ENCODE peak calls at places on chromosome 11, in four cellular contexts. One of them, this sample, is unnamed. For H3K4me1 and H3K27me3, the result is how much of the 10 kb centered on the place peaks cover.

GRCh38 chr11:843818-844692 is 1.4 kb downstream of the TSPAN4 start:
- DNase-seq in ovary: peak
- DNase-seq in upper lobe of right lung: peak
- DNase-seq in heart right ventricle: peak
- DNase-seq in this sample: no peak

GRCh38 chr11:62552931-62553838 is 6.6 kb upstream of the AHNAK start:
- DNase-seq in upper lobe of right lung: peak
- DNase-seq in heart right ventricle: peak
- DNase-seq in ovary: peak
- DNase-seq in this sample: no peak

GRCh38 chr11:1388763-1389102 is 1.0 kb upstream of the BRSK2 start:
- DNase-seq in ovary: no peak
- DNase-seq in heart right ventricle: no peak
- DNase-seq in upper lobe of right lung: no peak
- DNase-seq in this sample: no peak

GRCh38 chr11:75135021-75135650 is 15.8 kb upstream of the SLCO2B1 start:
- DNase-seq in heart right ventricle: no peak
- DNase-seq in ovary: no peak
- DNase-seq in upper lobe of right lung: no peak
- DNase-seq in this sample: no peak

GRCh38 chr11:34266090-34266912 is 91.5 kb downstream of the ABTB2 start:
- DNase-seq in ovary: peak
- DNase-seq in upper lobe of right lung: no peak
- DNase-seq in heart right ventricle: peak
- DNase-seq in this sample: no peak

GRCh38 chr11:36316049-36316448 is 20.0 kb downstream of the PRR5L start:
- DNase-seq in upper lobe of right lung: no peak
- DNase-seq in heart right ventricle: no peak
- DNase-seq in ovary: no peak
- DNase-seq in this sample: no peak

GRCh38 chr11:20163778-20164133 is 3.5 kb upstream of the DBX1 start:
- DNase-seq in upper lobe of right lung: no peak
- DNase-seq in ovary: no peak
- DNase-seq in heart right ventricle: no peak
- DNase-seq in this sample: no peak

GRCh38 chr11:104033561-104033960 is 2.9 kb upstream of the DDI1 start:
- DNase-seq in upper lobe of right lung: no peak
- DNase-seq in heart right ventricle: no peak
- DNase-seq in ovary: no peak
- DNase-seq in this sample: no peak

GRCh38 chr11:5737672-5738071 is 1.4 kb downstream of the OR56B1 start:
- DNase-seq in upper lobe of right lung: no peak
- DNase-seq in ovary: no peak
- DNase-seq in heart right ventricle: no peak
- DNase-seq in this sample: no peak

GRCh38 chr11:87454246-87454645 is 416.5 kb downstream of the TMEM135 start:
- DNase-seq in ovary: no peak
- DNase-seq in heart right ventricle: no peak
- DNase-seq in upper lobe of right lung: no peak
- DNase-seq in this sample: no peak

GRCh38 chr11:1297011-1297575 is 12.3 kb downstream of the TOLLIP start:
- DNase-seq in heart right ventricle: no peak
- DNase-seq in ovary: no peak
- DNase-seq in upper lobe of right lung: peak
- DNase-seq in this sample: no peak

GRCh38 chr11:70322653-70323052 is 52.2 kb downstream of the PPFIA1 start:
- DNase-seq in upper lobe of right lung: no peak
- DNase-seq in heart right ventricle: no peak
- DNase-seq in ovary: no peak
- DNase-seq in this sample: no peak

GRCh38 chr11:57964660-57965059 is 59.0 kb upstream of the OR9Q1 start:
- DNase-seq in ovary: no peak
- DNase-seq in upper lobe of right lung: no peak
- DNase-seq in heart right ventricle: no peak
- DNase-seq in this sample: no peak

GRCh38 chr11:111565111-111565720 is 24.7 kb downstream of the LAYN start:
- DNase-seq in heart right ventricle: peak
- DNase-seq in upper lobe of right lung: no peak
- DNase-seq in ovary: peak
- DNase-seq in this sample: peak

GRCh38 chr11:93921695-93922468 is 71.5 kb upstream of the VSTM5 start:
- DNase-seq in ovary: no peak
- DNase-seq in upper lobe of right lung: no peak
- DNase-seq in heart right ventricle: peak
- DNase-seq in this sample: peak

GRCh38 chr11:31757245-31757835 is 53.8 kb downstream of the PAX6 start:
- DNase-seq in ovary: no peak
- DNase-seq in heart right ventricle: no peak
- DNase-seq in upper lobe of right lung: no peak
- DNase-seq in this sample: no peak

GRCh38 chr11:6096417-6096816 is 11.1 kb upstream of the OR56B4 start:
- DNase-seq in heart right ventricle: peak
- DNase-seq in upper lobe of right lung: no peak
- DNase-seq in ovary: no peak
- DNase-seq in this sample: no peak

GRCh38 chr11:112769170-112769569 is 192.1 kb upstream of the NCAM1 start:
- DNase-seq in upper lobe of right lung: no peak
- DNase-seq in heart right ventricle: no peak
- DNase-seq in ovary: no peak
- DNase-seq in this sample: no peak

GRCh38 chr11:114678125-114679036 is at the start of gene NXPE2:
- DNase-seq in ovary: no peak
- DNase-seq in upper lobe of right lung: no peak
- DNase-seq in heart right ventricle: no peak
- DNase-seq in this sample: no peak

GRCh38 chr11:44421090-44421675 is 111.2 kb upstream of the ALX4 start:
- DNase-seq in ovary: no peak
- DNase-seq in upper lobe of right lung: no peak
- DNase-seq in heart right ventricle: no peak
- DNase-seq in this sample: no peak

GRCh38 chr11:44003736-44004451 is 43.9 kb upstream of the ACCSL start:
- DNase-seq in ovary: no peak
- DNase-seq in upper lobe of right lung: no peak
- DNase-seq in heart right ventricle: no peak
- DNase-seq in this sample: no peak

GRCh38 chr11:66880484-66881211 is 23.8 kb downstream of the LRFN4 start:
- DNase-seq in ovary: no peak
- DNase-seq in upper lobe of right lung: no peak
- DNase-seq in heart right ventricle: no peak
- DNase-seq in this sample: peak

GRCh38 chr11:134196756-134197155 is 27.0 kb downstream of the NCAPD3 start:
- DNase-seq in ovary: no peak
- DNase-seq in heart right ventricle: no peak
- DNase-seq in upper lobe of right lung: no peak
- DNase-seq in this sample: no peak

GRCh38 chr11:118209037-118209436 is 15.8 kb downstream of the JAML start:
- DNase-seq in heart right ventricle: no peak
- DNase-seq in ovary: no peak
- DNase-seq in upper lobe of right lung: no peak
- DNase-seq in this sample: no peak

GRCh38 chr11:60905551-60906113 is 753 bp downstream of the PRPF19 start:
- DNase-seq in upper lobe of right lung: no peak
- DNase-seq in heart right ventricle: no peak
- DNase-seq in ovary: no peak
- DNase-seq in this sample: no peak

GRCh38 chr11:112776834-112777793 is 184.1 kb upstream of the NCAM1 start:
- DNase-seq in ovary: no peak
- DNase-seq in heart right ventricle: no peak
- DNase-seq in upper lobe of right lung: no peak
- DNase-seq in this sample: no peak

GRCh38 chr11:96021901-96022650 is 98.2 kb upstream of the MTMR2 start:
- DNase-seq in ovary: no peak
- DNase-seq in heart right ventricle: no peak
- DNase-seq in upper lobe of right lung: no peak
- DNase-seq in this sample: no peak

GRCh38 chr11:95505927-95506426 is 275.0 kb upstream of the SESN3 start:
- DNase-seq in upper lobe of right lung: no peak
- DNase-seq in ovary: no peak
- DNase-seq in heart right ventricle: no peak
- DNase-seq in this sample: no peak

GRCh38 chr11:29452131-29452530 is 564.7 kb downstream of the KCNA4 start:
- DNase-seq in ovary: no peak
- DNase-seq in upper lobe of right lung: no peak
- DNase-seq in heart right ventricle: no peak
- DNase-seq in this sample: no peak

DNA sequence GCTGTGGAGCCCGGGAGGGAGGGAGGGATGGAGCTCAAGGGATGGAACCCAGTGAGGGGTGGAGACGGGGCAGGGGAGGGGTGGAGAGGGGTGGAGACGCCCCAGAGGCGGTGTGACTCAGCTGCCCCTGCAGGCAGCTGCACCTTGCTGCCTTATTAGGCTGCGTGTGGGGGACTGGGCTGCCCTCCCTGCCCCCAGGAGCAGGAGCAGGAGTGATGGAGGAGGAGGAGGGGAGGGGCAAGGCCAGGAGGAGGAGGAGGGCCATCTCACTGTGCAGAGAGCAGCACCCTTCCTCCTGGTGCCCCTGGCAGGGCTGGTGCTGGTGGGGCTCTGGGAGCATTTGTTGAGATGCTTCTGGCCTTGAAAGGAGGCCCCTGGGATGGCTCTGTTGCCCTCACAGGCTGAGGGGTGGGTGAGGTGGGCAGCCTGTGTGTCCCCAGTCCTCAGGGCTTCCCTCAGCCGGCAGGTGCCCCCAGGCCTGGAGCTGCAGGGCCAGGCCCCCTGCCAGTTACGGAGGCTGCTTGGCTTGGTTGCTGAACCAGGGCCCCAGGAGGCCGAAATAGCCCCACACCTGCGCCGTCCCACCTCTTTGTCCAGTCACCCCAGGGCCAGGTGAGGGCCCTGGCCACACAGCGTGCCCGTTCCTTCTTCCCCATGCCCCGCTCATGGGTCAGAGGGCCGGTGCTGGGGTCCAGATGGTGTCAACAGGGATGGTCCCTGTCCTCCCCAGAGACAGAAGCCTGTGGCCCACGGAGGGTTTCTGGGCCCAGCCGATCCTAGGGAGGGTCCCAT is 9.5 kb upstream of the TSSC4 start:
- DNase-seq in ovary: peak
- DNase-seq in upper lobe of right lung: no peak
- DNase-seq in heart right ventricle: no peak
- DNase-seq in this sample: peak
- H3K4me1 ChIP-seq in ovary: under half
- H3K4me1 ChIP-seq in upper lobe of right lung: under half
- H3K4me1 ChIP-seq in heart right ventricle: under half
- H3K4me1 ChIP-seq in this sample: under half

GRCh38 chr11:121961228-121961860 is 154.7 kb downstream of the BLID start:
- DNase-seq in upper lobe of right lung: no peak
- DNase-seq in ovary: no peak
- DNase-seq in heart right ventricle: no peak
- DNase-seq in this sample: no peak

GRCh38 chr11:121964591-121964990 is 151.4 kb downstream of the BLID start:
- DNase-seq in ovary: no peak
- DNase-seq in upper lobe of right lung: no peak
- DNase-seq in heart right ventricle: no peak
- DNase-seq in this sample: peak

GRCh38 chr11:121965330-121965729 is 150.7 kb downstream of the BLID start:
- DNase-seq in heart right ventricle: no peak
- DNase-seq in ovary: peak
- DNase-seq in upper lobe of right lung: no peak
- DNase-seq in this sample: no peak

GRCh38 chr11:121968638-121969037 is 147.4 kb downstream of the BLID start:
- DNase-seq in upper lobe of right lung: no peak
- DNase-seq in heart right ventricle: no peak
- DNase-seq in ovary: no peak
- DNase-seq in this sample: no peak

DNA sequence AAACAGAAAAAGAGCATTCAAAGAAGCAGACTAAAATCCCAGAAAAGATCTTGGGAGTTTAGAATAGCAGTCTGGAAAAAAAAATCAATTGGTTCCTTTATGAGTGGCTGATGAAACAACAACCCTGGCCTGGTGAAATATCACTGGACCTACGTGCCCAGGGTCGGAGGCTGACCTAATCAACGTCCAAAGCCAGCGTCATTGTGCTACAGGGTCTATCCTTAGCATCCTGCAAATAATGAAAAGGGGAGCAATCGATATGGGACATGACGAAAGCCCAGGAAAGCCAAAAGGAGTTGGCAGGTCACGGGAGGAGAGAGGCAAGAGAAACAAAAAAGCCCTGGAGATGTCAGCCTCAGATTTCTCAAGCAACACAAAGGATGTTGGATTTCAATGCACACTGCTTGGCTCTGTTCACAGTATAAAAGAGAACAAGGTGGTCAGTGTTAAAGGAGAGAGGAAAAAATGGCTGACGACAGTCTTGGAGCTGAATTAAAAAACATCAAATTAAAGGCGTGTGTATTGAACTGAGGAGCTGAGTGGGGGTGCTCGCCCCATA is 148.8 kb downstream of the BLID start:
- DNase-seq in ovary: no peak
- DNase-seq in upper lobe of right lung: no peak
- DNase-seq in heart right ventricle: no peak
- DNase-seq in this sample: no peak
- H3K4me3 ChIP-seq in ovary: no peak
- H3K4me3 ChIP-seq in upper lobe of right lung: no peak
- H3K4me3 ChIP-seq in heart right ventricle: no peak
- H3K4me3 ChIP-seq in this sample: no peak

GRCh38 chr11:17163296-17163695 is 44.5 kb downstream of the PIK3C2A start:
- DNase-seq in heart right ventricle: no peak
- DNase-seq in upper lobe of right lung: no peak
- DNase-seq in ovary: no peak
- DNase-seq in this sample: no peak
- H3K27me3 ChIP-seq in heart right ventricle: under half
- H3K27me3 ChIP-seq in upper lobe of right lung: under half
- H3K27me3 ChIP-seq in ovary: under half
- H3K27me3 ChIP-seq in this sample: under half

DNA sequence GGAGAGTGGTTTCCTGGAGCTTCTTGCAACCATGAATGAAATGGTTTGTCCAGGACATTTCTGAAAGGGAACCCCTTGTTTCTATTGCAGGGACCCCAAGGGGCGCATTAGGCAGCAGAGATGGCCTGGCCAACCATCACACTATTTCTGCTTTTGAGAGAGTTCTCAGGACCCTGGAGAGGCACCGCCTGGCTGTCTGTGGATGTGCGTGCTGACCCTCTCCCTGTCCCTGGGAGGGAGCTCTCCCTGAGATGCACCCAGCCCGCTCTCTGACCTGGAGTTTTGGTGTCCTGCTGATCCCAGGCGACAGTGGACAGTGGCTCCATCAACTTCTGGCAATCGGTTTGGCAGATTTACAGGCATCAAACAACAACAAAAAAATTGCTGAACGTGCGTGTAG is 80.3 kb upstream of the SLC22A12 start:
- DNase-seq in heart right ventricle: no peak
- DNase-seq in upper lobe of right lung: no peak
- DNase-seq in ovary: no peak
- DNase-seq in this sample: no peak
- H3K4me1 ChIP-seq in heart right ventricle: under half
- H3K4me1 ChIP-seq in upper lobe of right lung: under half
- H3K4me1 ChIP-seq in ovary: under half
- H3K4me1 ChIP-seq in this sample: under half

GRCh38 chr11:46554205-46555162 is 39.3 kb downstream of the AMBRA1 start:
- DNase-seq in heart right ventricle: no peak
- DNase-seq in upper lobe of right lung: no peak
- DNase-seq in ovary: no peak
- DNase-seq in this sample: no peak
- H3K4me3 ChIP-seq in heart right ventricle: no peak
- H3K4me3 ChIP-seq in upper lobe of right lung: no peak
- H3K4me3 ChIP-seq in ovary: no peak
- H3K4me3 ChIP-seq in this sample: no peak

This sample was measured in DND-41.